ENCODE peak calls at places on chromosomes 5 and 9, in seven cellular contexts. L is fibroblast of lung; F is CD8-positive, alpha-beta T cell; E is heart right ventricle; S is IMR-90; V is left lung; Q is A549. J is an unnamed sample.
A peak's percentile ranks its signal among the peaks of the same experiment; 100 is the strongest.

GRCh38 chr5:52638732-52639131 is 149.0 kb upstream of the ITGA1 start:
- DNase-seq in L (no peak), F (no peak), E (no peak), S (no peak), V (no peak), Q (no peak), J (no peak)

GRCh38 chr9:101375546-101375945 is 9.3 kb downstream of the BAAT start:
- DNase-seq in L (peak; percentile 80), F (no peak), E (no peak), S (no peak), V (no peak), Q (no peak), J (peak; percentile 29)

GRCh38 chr5:111596705-111597104 is 84.4 kb upstream of the STARD4 start:
- DNase-seq in L (no peak), F (no peak), E (no peak), S (no peak), V (peak; percentile 42), Q (no peak), J (no peak)

GRCh38 chr9:129235931-129236331 is 57.9 kb upstream of the IER5L start:
- DNase-seq in L (no peak), F (peak; percentile 65), E (no peak), S (no peak), V (peak; percentile 66), Q (no peak), J (no peak)

GRCh38 chr5:171419663-171420428 is 399 bp downstream of the FGF18 start:
- DNase-seq in L (peak; percentile 50), F (peak; percentile 18), E (no peak), S (peak; percentile 29), V (no peak), Q (peak; percentile 43), J (peak; percentile 33)

GRCh38 chr9:69857828-69858227 is 37.2 kb downstream of the CFAP95 start:
- DNase-seq in L (no peak), F (no peak), E (no peak), S (no peak), V (no peak), Q (no peak), J (no peak)

GRCh38 chr5:97011567-97011966 is 75.7 kb downstream of the LNPEP start:
- DNase-seq in L (no peak), F (no peak), E (no peak), S (no peak), V (no peak), Q (no peak), J (no peak)

GRCh38 chr5:138274189-138274853 is at the start of gene GFRA3:
- DNase-seq in L (peak; percentile 26), F (peak; percentile 5), E (no peak), S (no peak), V (peak; percentile 68), Q (no peak), J (no peak)

GRCh38 chr5:14228219-14228618 is 85.1 kb downstream of the TRIO start:
- DNase-seq in L (no peak), F (no peak), E (no peak), S (no peak), V (no peak), Q (no peak), J (no peak)

DNA sequence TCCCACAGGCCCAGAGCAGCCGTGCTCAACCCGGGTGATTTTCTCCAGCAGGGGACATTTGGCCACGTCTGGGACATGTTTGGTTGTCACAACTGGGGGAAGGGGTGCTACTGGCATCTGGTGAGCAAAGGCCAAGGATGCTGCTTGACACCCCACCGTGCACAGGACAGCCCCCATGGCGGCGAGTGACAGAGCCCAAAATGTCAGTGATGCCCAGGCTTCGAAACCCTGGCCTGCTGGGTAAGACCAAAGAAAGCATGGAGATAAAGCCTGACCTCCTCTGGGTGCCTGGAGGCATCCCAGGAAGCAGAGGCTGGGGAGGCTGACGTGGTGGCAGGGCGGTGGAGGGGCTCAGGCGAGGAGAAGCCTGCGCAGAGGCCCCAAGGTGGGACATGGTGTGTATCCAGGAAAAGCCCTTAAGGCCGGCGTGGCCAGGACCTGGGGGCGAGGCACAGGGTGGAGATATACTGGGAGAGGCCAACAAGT is 66.4 kb downstream of the ZNF354C start:
- DNase-seq in L (no peak), F (no peak), E (no peak), S (no peak), V (peak; percentile 70), Q (no peak), J (no peak)
- H3K9me3 ChIP-seq in L (no peaks in the 10 kb centered on the region), F (no peaks in the 10 kb centered on the region), E (no peaks in the 10 kb centered on the region), S (no peaks in the 10 kb centered on the region), V (no peaks in the 10 kb centered on the region), Q (peaks cover 23% of the 10 kb centered on the region), J (no peaks in the 10 kb centered on the region)

GRCh38 chr9:127862075-127863011 is 7.9 kb upstream of the ENG start:
- DNase-seq in L (no peak), F (peak; percentile 52), E (peak; percentile 93), S (no peak), V (peak; percentile 91), Q (no peak), J (peak; percentile 51)
- H3K4me1 ChIP-seq in L (peaks cover 9% of the 10 kb centered on the region), F (peaks cover 52% of the 10 kb centered on the region), E (peaks cover 66% of the 10 kb centered on the region), S (no peaks in the 10 kb centered on the region), V (peaks cover 24% of the 10 kb centered on the region), Q (no peaks in the 10 kb centered on the region), J (no peaks in the 10 kb centered on the region)

DNA sequence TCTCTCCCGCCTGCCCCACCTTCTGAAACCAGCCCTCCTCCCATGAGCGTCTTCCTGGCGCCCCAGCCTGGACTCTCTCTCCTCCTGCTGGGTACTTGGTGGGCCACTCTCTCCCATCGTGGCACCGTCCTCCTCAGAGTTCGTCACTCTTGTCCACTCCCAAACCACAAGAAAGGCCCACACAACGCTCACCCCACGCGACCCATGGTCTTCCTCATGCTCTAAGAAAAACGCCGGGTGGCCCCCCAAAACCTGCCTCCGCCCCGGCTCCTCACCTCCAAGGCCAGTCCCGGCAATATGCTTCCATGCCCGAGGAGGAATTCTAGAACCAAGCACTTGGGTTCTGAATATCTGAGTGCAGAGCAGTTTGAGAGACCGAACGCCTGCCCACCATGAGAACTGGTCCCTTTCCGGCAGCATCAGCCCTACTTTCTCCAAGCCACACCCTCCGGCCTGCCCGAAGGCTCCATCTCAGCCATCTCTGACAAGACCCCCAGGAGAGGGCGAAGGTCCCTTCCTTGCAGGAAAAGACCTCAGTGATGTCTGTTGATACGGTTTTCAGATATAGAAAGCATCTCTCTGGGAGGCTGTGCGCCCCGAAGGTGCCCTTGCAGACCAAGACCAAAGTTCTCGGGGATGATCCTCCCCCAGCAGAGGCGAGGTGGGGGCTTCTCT is 15.0 kb downstream of the SLC6A3 start:
- DNase-seq in L (no peak), F (no peak), E (no peak), S (no peak), V (peak; percentile 61), Q (no peak), J (no peak)
- H3K9me3 ChIP-seq in L (no peaks in the 10 kb centered on the region), F (no peaks in the 10 kb centered on the region), E (peaks cover 41% of the 10 kb centered on the region), S (peaks cover 33% of the 10 kb centered on the region), V (no peaks in the 10 kb centered on the region), Q (peaks cover 37% of the 10 kb centered on the region), J (peaks cover 4% of the 10 kb centered on the region)

GRCh38 chr5:136132087-136132486 is 558 bp upstream of the SMAD5 start:
- DNase-seq in L (no peak), F (no peak), E (peak; percentile 15), S (no peak), V (peak; percentile 51), Q (peak; percentile 19), J (peak; percentile 25)

GRCh38 chr5:136134653-136135052 is 2.0 kb downstream of the SMAD5 start:
- DNase-seq in L (no peak), F (no peak), E (no peak), S (no peak), V (no peak), Q (no peak), J (no peak)

GRCh38 chr5:136130581-136130980 is 2.1 kb upstream of the SMAD5 start:
- DNase-seq in L (no peak), F (no peak), E (no peak), S (no peak), V (no peak), Q (no peak), J (no peak)

GRCh38 chr5:136133416-136134383 is 1.1 kb downstream of the SMAD5 start:
- DNase-seq in L (peak; percentile 69), F (peak; percentile 16), E (peak; percentile 45), S (peak; percentile 59), V (peak; percentile 20), Q (peak; percentile 55), J (peak; percentile 21)

GRCh38 chr5:136132557-136133415 is at the start of gene SMAD5:
- DNase-seq in L (peak; percentile 93), F (peak; percentile 79), E (peak; percentile 96), S (peak; percentile 95), V (peak; percentile 99), Q (peak; percentile 95), J (peak; percentile 97)
- H3K4me1 ChIP-seq in L (peaks cover 8% of the 10 kb centered on the region), F (peaks cover 4% of the 10 kb centered on the region), E (peaks cover 28% of the 10 kb centered on the region), S (peaks cover 2% of the 10 kb centered on the region), V (peaks cover 10% of the 10 kb centered on the region), Q (peaks cover 20% of the 10 kb centered on the region), J (no peaks in the 10 kb centered on the region)

DNA sequence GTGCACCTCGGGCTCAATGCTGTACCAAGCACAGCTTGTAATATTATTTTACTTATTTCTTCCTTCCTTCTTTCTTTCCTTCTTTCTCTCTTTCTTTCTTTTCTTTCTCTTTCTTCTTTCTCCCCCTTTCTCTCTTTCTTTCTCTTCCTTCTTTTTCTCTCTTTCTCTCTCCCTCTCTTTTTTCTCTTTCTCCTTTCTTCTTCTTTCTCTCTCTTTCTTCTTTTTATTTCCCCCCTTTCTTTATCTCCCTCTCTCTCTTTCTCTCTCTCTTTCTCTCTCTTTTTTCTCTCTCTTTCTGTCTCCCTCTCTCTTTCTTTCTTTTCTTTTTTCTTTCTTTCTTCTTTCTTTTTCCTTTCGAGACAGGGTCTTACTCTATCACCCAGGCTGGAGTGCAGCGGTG is 32.7 kb upstream of the GNE start:
- DNase-seq in L (no peak), F (no peak), E (no peak), S (no peak), V (no peak), Q (no peak), J (no peak)
- H3K9me3 ChIP-seq in L (no peaks in the 10 kb centered on the region), F (no peaks in the 10 kb centered on the region), E (no peaks in the 10 kb centered on the region), S (no peaks in the 10 kb centered on the region), V (no peaks in the 10 kb centered on the region), Q (no peaks in the 10 kb centered on the region), J (no peaks in the 10 kb centered on the region)

GRCh38 chr5:149420509-149421371 is 41.6 kb upstream of the IL17B start:
- DNase-seq in L (peak; percentile 43), F (no peak), E (peak; percentile 4), S (peak; percentile 94), V (no peak), Q (no peak), J (peak; percentile 81)

GRCh38 chr5:149417714-149418368 is 38.7 kb upstream of the IL17B start:
- DNase-seq in L (no peak), F (no peak), E (peak; percentile 9), S (no peak), V (no peak), Q (no peak), J (no peak)

GRCh38 chr5:149418910-149419531 is 39.9 kb upstream of the IL17B start:
- DNase-seq in L (peak; percentile 36), F (no peak), E (no peak), S (no peak), V (no peak), Q (no peak), J (peak; percentile 36)

GRCh38 chr5:149421372-149421685 is 42.2 kb upstream of the IL17B start:
- DNase-seq in L (no peak), F (no peak), E (peak; percentile 5), S (no peak), V (no peak), Q (no peak), J (peak; percentile 43)

GRCh38 chr5:149419532-149420485 is 40.7 kb upstream of the IL17B start:
- DNase-seq in L (no peak), F (no peak), E (peak; percentile 62), S (no peak), V (no peak), Q (no peak), J (peak; percentile 49)
- H3K4me1 ChIP-seq in L (peaks cover 81% of the 10 kb centered on the region), F (peaks cover 4% of the 10 kb centered on the region), E (peaks cover 64% of the 10 kb centered on the region), S (peaks cover 78% of the 10 kb centered on the region), V (peaks cover 39% of the 10 kb centered on the region), Q (peaks cover 33% of the 10 kb centered on the region), J (peaks cover 23% of the 10 kb centered on the region)

GRCh38 chr5:150945947-150946346 is 41.2 kb upstream of the ZNF300 start:
- DNase-seq in L (peak; percentile 11), F (no peak), E (no peak), S (no peak), V (no peak), Q (no peak), J (peak; percentile 16)
- H3K9me3 ChIP-seq in L (no peaks in the 10 kb centered on the region), F (peaks cover 14% of the 10 kb centered on the region), E (peaks cover 92% of the 10 kb centered on the region), S (peaks cover 33% of the 10 kb centered on the region), V (no peaks in the 10 kb centered on the region), Q (peaks cover 34% of the 10 kb centered on the region), J (peaks cover 25% of the 10 kb centered on the region)

J was measured in uterus.